ENCODE peak calls at places on chromosome 21, in seven cellular contexts. P is epithelial cell of esophagus, Y is aorta, W is foreskin fibroblast, J is NT2/D1, Z is fibroblast of the aortic adventitia, H is brain microvascular endothelial cell. E is an unnamed sample.

GRCh38 chr21:23578027-23578426 is 2029.3 kb downstream of the MRPL39 start:
- DNase-seq in Z (no peak), P (no peak), W (no peak), Y (no peak), J (no peak), H (no peak), E (no peak)

GRCh38 chr21:42681296-42682206 is 28.1 kb downstream of the PDE9A start:
- DNase-seq in Z (no peak), P (no peak), H (no peak), W (no peak), J (no peak), Y (peak), E (no peak)

GRCh38 chr21:42578034-42578433 is 64.4 kb downstream of the SLC37A1 start:
- DNase-seq in J (no peak), W (no peak), P (no peak), Z (no peak), H (no peak), Y (peak), E (no peak)

GRCh38 chr21:44517175-44517899 is 22.7 kb downstream of the KRTAP10-1 start:
- DNase-seq in Z (peak), P (no peak), H (peak), J (peak), W (no peak), Y (peak), E (peak)

GRCh38 chr21:27581168-27581567 is 614.3 kb upstream of the ADAMTS5 start:
- DNase-seq in J (no peak), H (no peak), P (peak), Z (no peak), Y (no peak), W (peak), E (no peak)

GRCh38 chr21:36639769-36640168 is 59.1 kb upstream of the SIM2 start:
- DNase-seq in Y (no peak), H (no peak), W (no peak), Z (no peak), P (no peak), J (no peak), E (no peak)

GRCh38 chr21:45983981-45984551 is 2.5 kb downstream of the COL6A1 start:
- DNase-seq in J (no peak), W (peak), Y (peak), Z (peak), P (no peak), H (no peak), E (no peak)

GRCh38 chr21:26140185-26140584 is 30.4 kb downstream of the APP start:
- DNase-seq in J (no peak), Y (peak), Z (peak), W (peak), H (peak), P (peak), E (no peak)

GRCh38 chr21:27329255-27329851 is 362.5 kb upstream of the ADAMTS5 start:
- DNase-seq in H (no peak), Z (peak), P (no peak), J (no peak), Y (no peak), W (peak), E (no peak)

GRCh38 chr21:16554522-16554921 is 824.7 kb downstream of the USP25 start:
- DNase-seq in J (no peak), Z (no peak), W (no peak), P (no peak), Y (no peak), H (no peak), E (no peak)

GRCh38 chr21:41247561-41247968 is 69.0 kb upstream of the FAM3B start:
- DNase-seq in W (no peak), Y (peak), P (no peak), H (peak), J (no peak), Z (peak), E (peak)

GRCh38 chr21:44845418-44846200 is 27.7 kb upstream of the SUMO3 start:
- DNase-seq in Z (peak), P (peak), W (peak), J (peak), Y (peak), H (no peak), E (peak)

GRCh38 chr21:43321111-43321510 is 105.8 kb downstream of the SIK1 start:
- DNase-seq in W (peak), P (no peak), J (no peak), Y (no peak), Z (no peak), H (no peak), E (no peak)

GRCh38 chr21:33302055-33302454 is 22.7 kb upstream of the IFNAR1 start:
- DNase-seq in Z (no peak), W (no peak), J (no peak), P (peak), Y (no peak), H (no peak), E (no peak)

GRCh38 chr21:44681861-44682579 is at the start of gene KRTAP12-1:
- DNase-seq in P (no peak), Z (no peak), H (no peak), Y (no peak), W (no peak), J (no peak), E (no peak)

GRCh38 chr21:21860888-21861287 is 862.7 kb downstream of the NCAM2 start:
- DNase-seq in Z (no peak), W (peak), H (no peak), P (no peak), J (no peak), Y (no peak), E (no peak)

GRCh38 chr21:41598561-41599511 is 90.9 kb upstream of the TMPRSS2 start:
- DNase-seq in Y (no peak), P (no peak), Z (no peak), H (no peak), J (no peak), W (no peak), E (peak)

GRCh38 chr21:29218749-29219148 is 80.0 kb upstream of the BACH1 start:
- DNase-seq in H (no peak), Y (no peak), Z (no peak), P (peak), W (no peak), J (no peak), E (no peak)

GRCh38 chr21:29224006-29224405 is 74.7 kb upstream of the BACH1 start:
- DNase-seq in P (peak), H (no peak), W (no peak), J (no peak), Y (no peak), Z (no peak), E (no peak)

GRCh38 chr21:29219165-29219770 is 79.5 kb upstream of the BACH1 start:
- DNase-seq in Y (peak), W (peak), H (no peak), J (no peak), Z (peak), P (peak), E (no peak)

GRCh38 chr21:29217818-29218252 is 80.9 kb upstream of the BACH1 start:
- DNase-seq in J (no peak), P (peak), H (peak), Z (peak), W (peak), Y (no peak), E (no peak)

GRCh38 chr21:29221259-29221744 is 77.4 kb upstream of the BACH1 start:
- DNase-seq in Z (peak), P (no peak), Y (no peak), H (peak), W (no peak), J (no peak), E (no peak)
- H3K4me3 ChIP-seq in Z (no peak), P (no peak), Y (no peak), H (no peak), W (no peak), J (no peak), E (no peak)

GRCh38 chr21:34668803-34669148 is at the start of gene CLIC6:
- DNase-seq in P (no peak), H (no peak), Z (no peak), W (no peak), Y (peak), J (no peak), E (peak)
- H3K4me3 ChIP-seq in P (no peak), H (peak), Z (no peak), W (peak), Y (peak), J (peak), E (peak)

DNA sequence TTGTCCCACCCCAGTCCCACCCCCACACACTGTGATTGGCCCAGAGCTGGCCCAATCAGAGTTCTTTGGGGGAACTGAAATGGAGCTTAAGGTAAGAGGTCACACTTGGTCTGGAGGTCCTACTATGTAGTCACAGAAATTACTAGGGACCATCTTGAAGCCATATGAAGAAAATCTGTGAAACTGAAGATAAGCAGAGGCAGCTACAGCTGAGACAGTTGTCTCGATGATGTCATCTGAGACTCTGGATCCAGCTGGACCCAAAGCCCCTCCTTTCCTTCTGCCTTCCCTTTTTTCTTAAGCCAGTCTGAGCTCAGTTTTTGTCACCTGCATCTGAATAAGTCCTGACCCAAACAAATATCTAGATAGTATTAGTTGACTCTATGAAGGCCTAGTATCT is 143.3 kb downstream of the ETS2 start:
- DNase-seq in W (no peak), H (no peak), P (no peak), Y (no peak), Z (no peak), J (no peak), E (no peak)
- H3K4me3 ChIP-seq in W (no peak), H (no peak), P (no peak), Y (no peak), Z (no peak), J (no peak), E (no peak)

DNA sequence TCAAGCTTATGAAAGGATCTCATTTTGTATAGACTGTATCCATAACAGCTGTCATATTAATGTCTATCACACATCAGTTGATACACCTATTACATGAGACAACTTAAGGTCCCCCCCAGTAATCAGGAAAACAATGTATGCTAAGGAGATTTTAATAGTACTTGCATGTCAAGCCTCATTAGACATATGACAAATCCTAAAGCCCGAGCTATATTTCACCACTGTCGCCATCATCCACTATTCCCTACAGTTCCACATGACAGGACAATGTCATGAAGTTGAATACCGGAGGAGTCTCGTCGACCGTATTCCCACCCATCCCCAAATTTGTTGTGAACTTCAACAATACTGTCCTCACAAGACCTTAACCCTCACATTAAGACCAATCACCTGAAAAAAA is 3.4 kb downstream of the HMGN1 start:
- DNase-seq in J (no peak), P (no peak), Z (no peak), W (no peak), H (no peak), Y (no peak), E (no peak)
- H3K4me3 ChIP-seq in J (peak), P (peak), Z (no peak), W (no peak), H (no peak), Y (no peak), E (peak)